ENCODE peak calls at places on chromosomes 7 and 10, in five cellular contexts. V is PC-9, H is left lung, O is cardiac muscle cell, Q is pancreas. J is an unnamed sample.

GRCh38 chr7:139825666-139826290 is 3.3 kb upstream of the TBXAS1 start:
- DNase-seq in V (no peak), H (peak; percentile 35), O (no peak), Q (no peak), J (no peak)

GRCh38 chr7:104931181-104931781 is 82.7 kb upstream of the KMT2E start:
- DNase-seq in V (no peak), H (no peak), O (peak; percentile 29), Q (peak; percentile 53), J (no peak)

GRCh38 chr7:106127984-106128780 is 16.1 kb upstream of the SYPL1 start:
- DNase-seq in V (no peak), H (no peak), O (no peak), Q (no peak), J (no peak)

GRCh38 chr7:115198143-115198542 is 276.2 kb downstream of the MDFIC start:
- DNase-seq in V (no peak), H (no peak), O (no peak), Q (no peak), J (no peak)

GRCh38 chr10:9056521-9056920 is 1002.0 kb downstream of the GATA3 start:
- DNase-seq in V (no peak), H (no peak), O (no peak), Q (no peak), J (no peak)

GRCh38 chr10:17025444-17026295 is 103.9 kb downstream of the CUBN start:
- DNase-seq in V (no peak), H (peak; percentile 70), O (no peak), Q (no peak), J (peak; percentile 98)

GRCh38 chr7:100446040-100446439 is 9.7 kb upstream of the PPP1R35 start:
- DNase-seq in V (no peak), H (no peak), O (no peak), Q (no peak), J (no peak)

GRCh38 chr7:5354460-5355279 is 69.0 kb downstream of the TNRC18 start:
- DNase-seq in V (no peak), H (no peak), O (peak; percentile 72), Q (peak; percentile 62), J (no peak)

GRCh38 chr7:22267989-22268615 is 88.9 kb downstream of the RAPGEF5 start:
- DNase-seq in V (no peak), H (no peak), O (no peak), Q (no peak), J (no peak)

GRCh38 chr7:157840913-157841756 is 504.3 kb downstream of the DNAJB6 start:
- DNase-seq in V (no peak), H (no peak), O (peak; percentile 12), Q (no peak), J (no peak)

GRCh38 chr7:28615091-28615490 is 202.8 kb downstream of the CREB5 start:
- DNase-seq in V (no peak), H (no peak), O (peak; percentile 32), Q (no peak), J (no peak)
- TF ChIP-seq CTCF in V (no peak), H (no peak), O (no peak), Q (no peak), J (peak; percentile 34)

DNA sequence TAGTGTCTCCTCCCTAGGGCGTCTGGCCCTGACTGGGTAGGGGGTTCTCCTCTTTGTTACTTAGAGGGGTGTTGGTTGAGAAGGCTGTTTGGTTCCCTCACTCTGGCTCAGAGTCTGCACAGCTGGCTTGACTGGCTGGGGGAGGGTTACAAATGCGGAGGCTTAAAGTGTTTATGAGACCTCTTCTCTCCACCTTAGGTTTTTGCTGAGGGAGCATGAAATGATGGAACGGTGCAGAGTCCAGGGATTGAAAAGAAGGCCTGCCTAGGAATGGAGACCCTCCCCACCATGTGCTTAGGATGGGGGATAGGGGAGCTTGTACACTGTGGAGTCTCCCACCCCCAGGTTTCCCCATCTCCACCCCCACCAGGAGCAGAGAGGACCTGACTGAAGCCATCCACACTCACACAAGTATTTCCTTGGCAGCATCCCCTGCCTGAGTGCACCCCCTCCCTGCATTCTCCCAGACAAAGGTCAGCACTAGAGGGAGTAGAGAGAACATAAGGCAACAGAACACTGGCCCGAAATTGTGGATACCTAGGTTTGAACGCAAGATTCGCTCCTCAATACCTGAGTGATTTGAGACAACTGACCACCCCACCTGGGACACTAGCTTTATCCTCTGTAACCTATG is 1.7 kb upstream of the LDB1 start:
- DNase-seq in V (no peak), H (no peak), O (peak; percentile 51), Q (no peak), J (no peak)
- TF ChIP-seq CTCF in V (no peak), H (no peak), O (peak; percentile 41), Q (no peak), J (no peak)

GRCh38 chr10:124742418-124743187 is 1.6 kb downstream of the FAM53B start:
- DNase-seq in V (no peak), H (no peak), O (peak; percentile 50), Q (no peak), J (no peak)
- TF ChIP-seq CTCF in V (no peak), H (no peak), O (peak; percentile 38), Q (no peak), J (peak; percentile 17)

DNA sequence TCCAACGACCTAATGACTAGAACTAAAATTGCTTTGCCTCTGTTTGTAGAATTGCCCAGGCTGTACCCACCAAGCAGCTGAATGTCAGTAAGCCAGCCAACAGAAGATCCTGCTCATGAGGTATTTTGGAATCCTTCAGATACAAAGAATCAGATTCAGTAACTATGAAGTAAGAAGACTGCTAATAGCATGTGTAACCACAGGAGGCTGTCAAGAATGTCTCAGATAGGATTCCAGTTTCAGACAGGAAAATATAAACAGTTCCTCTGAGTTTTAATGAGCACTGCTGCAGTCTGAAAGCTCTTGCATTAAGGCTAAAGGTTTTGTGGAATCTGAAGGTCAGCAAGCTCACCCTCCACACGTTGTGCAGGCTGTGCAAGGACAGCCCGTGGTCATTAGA is 112.6 kb upstream of the ADAM12 start:
- DNase-seq in V (no peak), H (no peak), O (no peak), Q (no peak), J (no peak)
- TF ChIP-seq CTCF in V (no peak), H (no peak), O (no peak), Q (no peak), J (no peak)

GRCh38 chr7:148110097-148110868 is 480.3 kb upstream of the C7orf33 start:
- DNase-seq in V (no peak), H (no peak), O (peak; percentile 35), Q (no peak), J (no peak)
- TF ChIP-seq CTCF in V (no peak), H (no peak), O (peak; percentile 5), Q (no peak), J (no peak)

GRCh38 chr7:77538908-77539212 is 1.8 kb downstream of the PTPN12 start:
- DNase-seq in V (no peak), H (no peak), O (no peak), Q (no peak), J (no peak)

GRCh38 chr7:77538186-77538907 is 1.3 kb downstream of the PTPN12 start:
- DNase-seq in V (peak; percentile 88), H (peak; percentile 91), O (peak; percentile 76), Q (peak; percentile 76), J (peak; percentile 73)

GRCh38 chr7:77542895-77543294 is 5.8 kb downstream of the PTPN12 start:
- DNase-seq in V (no peak), H (no peak), O (no peak), Q (no peak), J (no peak)

GRCh38 chr7:77542399-77542798 is 5.3 kb downstream of the PTPN12 start:
- DNase-seq in V (peak; percentile 60), H (no peak), O (no peak), Q (no peak), J (no peak)

DNA sequence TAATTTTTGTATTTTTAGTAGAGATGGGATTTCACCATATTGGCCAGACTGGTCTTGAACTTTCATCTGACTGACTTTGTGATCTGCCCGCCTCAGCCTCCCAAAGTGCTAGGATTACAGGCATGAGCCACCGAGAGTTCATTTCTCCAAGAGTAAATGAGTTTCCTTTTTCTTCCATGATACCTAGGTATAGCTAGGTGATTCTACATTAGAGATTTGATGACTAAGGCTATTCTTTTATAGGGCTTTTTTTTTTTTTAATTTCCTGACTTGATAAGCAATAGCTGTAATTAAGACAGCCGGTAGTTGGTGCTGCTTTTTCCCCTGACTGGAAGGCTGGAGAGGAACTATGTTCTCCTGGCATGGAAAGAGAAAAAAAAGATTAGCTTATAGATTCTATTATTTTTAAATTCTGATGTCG is 3.3 kb downstream of the PTPN12 start:
- DNase-seq in V (peak; percentile 53), H (no peak), O (no peak), Q (no peak), J (no peak)
- TF ChIP-seq CTCF in V (no peak), H (no peak), O (no peak), Q (no peak), J (no peak)

DNA sequence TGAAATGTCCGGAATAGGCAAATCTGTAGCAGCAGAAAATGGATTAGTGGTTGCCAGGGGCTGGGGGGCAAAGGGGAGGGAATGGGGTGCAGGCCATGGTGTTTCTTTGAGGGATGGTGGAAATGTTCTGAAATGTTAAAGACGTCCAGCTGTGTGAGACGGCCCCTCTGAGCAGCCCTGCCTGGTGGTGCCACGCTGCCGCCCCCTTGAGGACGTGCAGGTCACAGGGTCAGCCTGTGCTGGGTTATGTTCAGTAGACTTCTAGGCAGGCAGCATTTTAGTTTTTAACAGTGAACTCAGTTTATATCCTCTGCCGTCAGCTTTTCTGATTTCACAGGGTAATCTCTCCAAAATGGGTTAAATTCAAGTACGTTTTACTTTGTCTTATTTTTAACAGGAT is 9.4 kb downstream of the NUB1 start:
- DNase-seq in V (no peak), H (no peak), O (peak; percentile 35), Q (no peak), J (no peak)
- TF ChIP-seq CTCF in V (no peak), H (no peak), O (no peak), Q (no peak), J (no peak)

GRCh38 chr7:134648456-134648855 is 1.8 kb downstream of the BPGM start:
- DNase-seq in V (no peak), H (no peak), O (no peak), Q (no peak), J (no peak)

GRCh38 chr7:134645478-134645877 is 1.2 kb upstream of the BPGM start:
- DNase-seq in V (no peak), H (no peak), O (no peak), Q (no peak), J (no peak)

GRCh38 chr7:134649231-134649775 is 2.6 kb downstream of the BPGM start:
- DNase-seq in V (peak; percentile 59), H (no peak), O (no peak), Q (no peak), J (no peak)

GRCh38 chr7:134645935-134646334 is 718 bp upstream of the BPGM start:
- DNase-seq in V (no peak), H (no peak), O (peak; percentile 5), Q (no peak), J (no peak)

GRCh38 chr7:134646425-134647305 is at the start of gene BPGM:
- DNase-seq in V (peak; percentile 100), H (peak; percentile 98), O (peak; percentile 99), Q (peak; percentile 96), J (peak; percentile 99)
- TF ChIP-seq CTCF in V (no peak), H (no peak), O (peak; percentile 27), Q (no peak), J (peak; percentile 12)

DNA sequence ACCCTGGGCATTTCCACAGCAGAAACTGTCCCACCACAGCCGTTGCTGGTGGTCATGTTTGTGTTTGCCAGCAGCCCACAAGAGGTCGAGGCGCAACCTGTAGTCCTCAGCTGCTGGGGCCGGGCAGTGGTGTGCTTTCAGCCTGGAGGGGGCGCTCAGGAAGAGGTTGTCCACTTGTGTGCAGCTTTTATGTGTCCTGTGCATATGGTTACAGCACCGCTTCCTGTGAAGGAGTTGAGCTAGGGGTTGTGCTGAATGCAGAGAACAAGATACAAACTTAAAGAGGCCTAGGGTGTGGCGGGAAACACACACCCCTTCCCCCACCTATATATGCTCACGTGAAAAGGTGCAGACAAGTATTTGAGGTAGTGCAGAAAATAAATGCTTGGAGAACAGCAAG is 29.5 kb upstream of the PFKFB3 start:
- DNase-seq in V (no peak), H (no peak), O (peak; percentile 42), Q (no peak), J (no peak)
- TF ChIP-seq CTCF in V (no peak), H (no peak), O (peak; percentile 27), Q (no peak), J (no peak)

J was measured in CD14-positive monocyte.